ENCODE peak calls at places on chromosomes 16 and 17, in five cellular contexts. F, N, H, K and E are unnamed samples. For H3K4me1, the result is how much of the 10 kb centered on the place peaks cover.

GRCh38 chr17:57620576-57620975 is 124.5 kb downstream of the CCDC182 start:
- DNase-seq in H (no peak), F (no peak), N (no peak), K (no peak), E (no peak)

GRCh38 chr17:32265192-32265895 is at the start of gene RHBDL3:
- DNase-seq in K (no peak), H (peak), N (peak), F (peak), E (no peak)

GRCh38 chr17:48457080-48457836 is 27.2 kb upstream of the SKAP1 start:
- DNase-seq in K (peak), F (peak), H (peak), N (peak), E (peak)

GRCh38 chr17:1577657-1578428 is 15.3 kb upstream of the PITPNA start:
- DNase-seq in K (peak), F (no peak), N (no peak), H (no peak), E (no peak)

GRCh38 chr17:6471531-6472465 is 27.5 kb downstream of the PIMREG start:
- DNase-seq in F (no peak), H (no peak), K (no peak), N (no peak), E (no peak)

GRCh38 chr16:81560979-81561657 is 116.5 kb downstream of the CMIP start:
- DNase-seq in N (no peak), K (no peak), F (no peak), H (no peak), E (no peak)

GRCh38 chr16:51445250-51445649 is 294.2 kb upstream of the SALL1 start:
- DNase-seq in H (no peak), N (no peak), K (no peak), F (no peak), E (no peak)

GRCh38 chr16:1258218-1258587 is 2.3 kb downstream of the TPSD1 start:
- DNase-seq in K (no peak), N (peak), F (no peak), H (no peak), E (no peak)

GRCh38 chr17:76014100-76014924 is 12.8 kb downstream of the EVPL start:
- DNase-seq in K (peak), H (peak), N (peak), F (peak), E (peak)

GRCh38 chr16:51553314-51553713 is 402.2 kb upstream of the SALL1 start:
- DNase-seq in F (no peak), K (no peak), H (no peak), N (no peak), E (no peak)

GRCh38 chr16:67716097-67716496 is 3.0 kb downstream of the GFOD2 start:
- DNase-seq in N (no peak), K (no peak), H (no peak), F (no peak), E (no peak)

GRCh38 chr17:83200231-83200699 is 120.9 kb downstream of the METRNL start:
- DNase-seq in N (peak), F (peak), H (peak), K (peak), E (peak)

GRCh38 chr17:8459109-8459508 is 23.4 kb downstream of the NDEL1 start:
- DNase-seq in N (no peak), H (no peak), F (no peak), K (no peak), E (no peak)

GRCh38 chr16:29777576-29778360 is at the start of gene ZG16:
- DNase-seq in K (no peak), N (no peak), H (no peak), F (no peak), E (no peak)

GRCh38 chr17:40541060-40541872 is 24.0 kb downstream of the CCR7 start:
- DNase-seq in K (peak), F (peak), N (no peak), H (no peak), E (peak)

GRCh38 chr16:73011926-73012325 is 36.0 kb downstream of the ZFHX3 start:
- DNase-seq in H (no peak), F (no peak), K (peak), N (no peak), E (peak)

GRCh38 chr17:6780886-6781285 is 4.9 kb downstream of the FBXO39 start:
- DNase-seq in F (no peak), N (no peak), H (no peak), K (no peak), E (no peak)

GRCh38 chr16:674968-675883 is at the start of gene RHBDL1:
- DNase-seq in H (no peak), N (no peak), F (peak), K (no peak), E (no peak)

GRCh38 chr17:60641810-60642220 is 35.8 kb upstream of the BCAS3 start:
- DNase-seq in F (no peak), K (peak), H (peak), N (peak), E (no peak)

GRCh38 chr17:35146214-35146833 is 1.3 kb upstream of the UNC45B start:
- DNase-seq in F (no peak), N (no peak), H (no peak), K (no peak), E (no peak)

GRCh38 chr16:86156155-86156554 is 257.2 kb downstream of the IRF8 start:
- DNase-seq in N (no peak), K (no peak), H (no peak), F (no peak), E (no peak)

GRCh38 chr17:9628509-9628908 is 16.8 kb upstream of the USP43 start:
- DNase-seq in K (no peak), N (no peak), H (no peak), F (no peak), E (peak)

GRCh38 chr16:4811242-4811641 is 8.8 kb upstream of the ROGDI start:
- DNase-seq in F (no peak), N (no peak), K (no peak), H (no peak), E (no peak)

GRCh38 chr16:57824880-57825279 is 22.6 kb upstream of the KIFC3 start:
- DNase-seq in N (no peak), H (no peak), F (no peak), K (no peak), E (no peak)

GRCh38 chr17:50184611-50185398 is 16.6 kb downstream of the COL1A1 start:
- DNase-seq in K (peak), N (no peak), H (no peak), F (peak), E (no peak)

GRCh38 chr17:50093807-50094206 is 1.3 kb upstream of the PDK2 start:
- DNase-seq in K (no peak), F (no peak), N (no peak), H (no peak), E (no peak)

GRCh38 chr16:31092330-31092729 is 2.3 kb downstream of the VKORC1 start:
- DNase-seq in H (no peak), K (no peak), F (no peak), N (no peak), E (no peak)

GRCh38 chr17:6392609-6393367 is 42.1 kb downstream of the AIPL1 start:
- DNase-seq in N (no peak), H (no peak), K (no peak), F (no peak), E (no peak)

GRCh38 chr16:24826817-24827566 is 18.8 kb upstream of the SLC5A11 start:
- DNase-seq in K (no peak), H (no peak), N (no peak), F (no peak), E (no peak)

GRCh38 chr16:3101841-3102470 is 2.9 kb upstream of the ZSCAN10 start:
- DNase-seq in K (peak), F (no peak), H (no peak), N (peak), E (no peak)
- H3K4me3 ChIP-seq in K (no peak), F (no peak), H (no peak), N (peak), E (no peak)

GRCh38 chr17:38663125-38663751 is 11.5 kb downstream of the EPOP start:
- DNase-seq in N (peak), H (peak), F (no peak), K (no peak), E (peak)

GRCh38 chr17:38669520-38669919 is 5.2 kb downstream of the EPOP start:
- DNase-seq in H (no peak), K (no peak), F (no peak), N (no peak), E (no peak)

GRCh38 chr17:38667787-38668122 is 7.0 kb downstream of the EPOP start:
- DNase-seq in K (no peak), N (no peak), H (no peak), F (no peak), E (no peak)

GRCh38 chr17:38663964-38664644 is 10.7 kb downstream of the EPOP start:
- DNase-seq in N (no peak), F (no peak), K (no peak), H (no peak), E (no peak)

DNA sequence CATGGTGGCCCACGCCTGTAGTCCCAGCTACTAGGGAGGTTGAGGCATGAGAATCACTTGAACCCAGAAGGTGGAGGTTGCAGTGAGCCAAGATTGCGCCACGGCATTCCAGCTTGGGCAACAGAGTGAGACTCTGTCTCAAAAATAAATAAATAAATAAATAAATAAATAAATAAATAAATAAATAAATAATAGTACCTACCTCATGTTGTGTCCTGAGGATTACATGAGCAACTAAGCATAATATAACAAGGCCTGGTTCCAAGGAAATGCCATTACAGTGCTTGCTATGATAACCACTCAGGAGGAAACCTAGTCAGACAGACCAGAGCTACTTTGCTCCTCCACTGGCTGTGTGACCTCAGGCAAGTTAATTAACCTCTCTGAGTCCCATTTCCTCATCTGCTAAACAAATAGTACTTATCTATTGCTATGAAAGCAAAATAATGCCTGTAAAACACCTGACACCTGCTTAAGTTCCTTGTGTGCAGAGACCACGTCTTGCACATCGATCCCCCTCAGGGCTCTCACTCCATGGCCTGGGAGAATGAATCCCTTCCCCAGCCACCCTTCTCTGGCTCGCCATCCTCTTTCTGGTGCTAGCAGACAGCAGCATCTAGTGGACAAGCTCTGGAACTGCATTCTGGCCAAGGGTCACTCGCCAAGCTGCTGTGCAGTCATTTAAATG is 7.5 kb downstream of the EPOP start:
- DNase-seq in K (peak), N (peak), H (peak), F (no peak), E (peak)
- TF ChIP-seq POLR2A in K (no peak), N (no peak), H (no peak), F (no peak), E (no peak)

GRCh38 chr17:46125831-46126230 is 67.4 kb downstream of the KANSL1 start:
- DNase-seq in K (no peak), H (no peak), N (no peak), F (no peak), E (no peak)

GRCh38 chr17:46127524-46127923 is 65.7 kb downstream of the KANSL1 start:
- DNase-seq in N (no peak), K (no peak), H (no peak), F (no peak), E (no peak)

GRCh38 chr17:46128453-46128852 is 64.8 kb downstream of the KANSL1 start:
- DNase-seq in K (no peak), H (no peak), F (no peak), N (no peak), E (no peak)

GRCh38 chr17:46124695-46125592 is 68.3 kb downstream of the KANSL1 start:
- DNase-seq in F (no peak), H (no peak), K (no peak), N (no peak), E (no peak)

GRCh38 chr17:46126840-46127239 is 66.4 kb downstream of the KANSL1 start:
- DNase-seq in F (no peak), H (no peak), N (no peak), K (no peak), E (no peak)
- H3K4me1 ChIP-seq in F (under half), H (half or more), N (half or more), K (half or more), E (under half)

GRCh38 chr16:56422896-56423441 is 2.4 kb downstream of the AMFR start:
- DNase-seq in N (no peak), H (no peak), F (no peak), K (no peak), E (no peak)

GRCh38 chr16:56421976-56422669 is 3.2 kb downstream of the AMFR start:
- DNase-seq in K (no peak), H (no peak), N (no peak), F (no peak), E (no peak)

GRCh38 chr16:56420613-56421012 is 4.7 kb downstream of the AMFR start:
- DNase-seq in N (no peak), H (no peak), K (no peak), F (no peak), E (no peak)

GRCh38 chr16:56419740-56420548 is 5.4 kb downstream of the AMFR start:
- DNase-seq in N (no peak), F (no peak), H (no peak), K (no peak), E (no peak)

GRCh38 chr16:56421313-56421712 is 4.0 kb downstream of the AMFR start:
- DNase-seq in F (no peak), N (no peak), H (no peak), K (no peak), E (no peak)
- H3K4me3 ChIP-seq in F (no peak), N (no peak), H (no peak), K (no peak), E (no peak)

GRCh38 chr17:67343237-67343636 is 23.1 kb downstream of the PSMD12 start:
- DNase-seq in N (no peak), F (no peak), H (no peak), K (no peak), E (no peak)
- TF ChIP-seq POLR2A in N (no peak), F (no peak), H (no peak), K (no peak), E (no peak)